ENCODE peak calls at places on chromosomes 12 and 14, in eight cellular contexts. One of them, this sample, is unnamed.

GRCh38 chr12:20629414-20630156 is 65.5 kb upstream of the SLCO1C1 start:
- DNase-seq in small intestine: no peak
- DNase-seq in adipocyte: peak; percentile 70
- DNase-seq in mucosa of descending colon: no peak
- DNase-seq in tibial artery: peak; percentile 25
- DNase-seq in upper lobe of right lung: no peak
- DNase-seq in aorta: no peak
- DNase-seq in spleen: no peak
- DNase-seq in this sample: peak; percentile 59

GRCh38 chr12:91225316-91225715 is 42.7 kb upstream of the DCN start:
- DNase-seq in aorta: no peak
- DNase-seq in small intestine: no peak
- DNase-seq in mucosa of descending colon: no peak
- DNase-seq in upper lobe of right lung: no peak
- DNase-seq in adipocyte: peak; percentile 75
- DNase-seq in spleen: no peak
- DNase-seq in tibial artery: no peak
- DNase-seq in this sample: peak; percentile 14

GRCh38 chr12:65878540-65878939 is 54.3 kb downstream of the HMGA2 start:
- DNase-seq in adipocyte: no peak
- DNase-seq in mucosa of descending colon: no peak
- DNase-seq in aorta: no peak
- DNase-seq in tibial artery: no peak
- DNase-seq in spleen: no peak
- DNase-seq in small intestine: no peak
- DNase-seq in upper lobe of right lung: no peak
- DNase-seq in this sample: peak; percentile 58

GRCh38 chr12:122089080-122089479 is 10.5 kb downstream of the MLXIP start:
- DNase-seq in small intestine: no peak
- DNase-seq in upper lobe of right lung: no peak
- DNase-seq in adipocyte: no peak
- DNase-seq in tibial artery: no peak
- DNase-seq in mucosa of descending colon: no peak
- DNase-seq in spleen: no peak
- DNase-seq in aorta: no peak
- DNase-seq in this sample: no peak

GRCh38 chr14:69687963-69688649 is 76.7 kb downstream of the SUSD6 start:
- DNase-seq in upper lobe of right lung: no peak
- DNase-seq in tibial artery: no peak
- DNase-seq in spleen: no peak
- DNase-seq in adipocyte: no peak
- DNase-seq in small intestine: no peak
- DNase-seq in aorta: no peak
- DNase-seq in mucosa of descending colon: no peak
- DNase-seq in this sample: no peak

GRCh38 chr14:90450667-90451066 is 53.8 kb downstream of the CALM1 start:
- DNase-seq in tibial artery: no peak
- DNase-seq in spleen: no peak
- DNase-seq in small intestine: no peak
- DNase-seq in upper lobe of right lung: no peak
- DNase-seq in adipocyte: no peak
- DNase-seq in aorta: no peak
- DNase-seq in mucosa of descending colon: no peak
- DNase-seq in this sample: no peak

GRCh38 chr14:26597136-26598080 is at the start of gene NOVA1:
- DNase-seq in tibial artery: peak; percentile 25
- DNase-seq in adipocyte: peak; percentile 52
- DNase-seq in small intestine: no peak
- DNase-seq in upper lobe of right lung: peak; percentile 58
- DNase-seq in mucosa of descending colon: peak; percentile 37
- DNase-seq in spleen: peak; percentile 67
- DNase-seq in aorta: peak; percentile 78
- DNase-seq in this sample: peak; percentile 16

GRCh38 chr14:68632591-68632895 is 160.3 kb downstream of the ZFP36L1 start:
- DNase-seq in aorta: peak; percentile 70
- DNase-seq in mucosa of descending colon: no peak
- DNase-seq in tibial artery: no peak
- DNase-seq in small intestine: no peak
- DNase-seq in upper lobe of right lung: no peak
- DNase-seq in adipocyte: no peak
- DNase-seq in spleen: no peak
- DNase-seq in this sample: no peak

GRCh38 chr14:23055621-23056256 is 1.6 kb downstream of the CDH24 start:
- DNase-seq in small intestine: no peak
- DNase-seq in upper lobe of right lung: no peak
- DNase-seq in aorta: peak; percentile 76
- DNase-seq in tibial artery: no peak
- DNase-seq in spleen: no peak
- DNase-seq in mucosa of descending colon: no peak
- DNase-seq in adipocyte: no peak
- DNase-seq in this sample: peak; percentile 52

GRCh38 chr14:21057803-21058675 is at the start of gene RNASE8:
- DNase-seq in mucosa of descending colon: no peak
- DNase-seq in adipocyte: no peak
- DNase-seq in aorta: no peak
- DNase-seq in upper lobe of right lung: no peak
- DNase-seq in small intestine: no peak
- DNase-seq in spleen: no peak
- DNase-seq in tibial artery: no peak
- DNase-seq in this sample: no peak

GRCh38 chr14:69658664-69659261 is 47.4 kb downstream of the SUSD6 start:
- DNase-seq in adipocyte: no peak
- DNase-seq in spleen: no peak
- DNase-seq in small intestine: peak; percentile 82
- DNase-seq in upper lobe of right lung: no peak
- DNase-seq in aorta: no peak
- DNase-seq in tibial artery: no peak
- DNase-seq in mucosa of descending colon: no peak
- DNase-seq in this sample: peak; percentile 65

GRCh38 chr14:105161314-105161713 is 7.3 kb downstream of the JAG2 start:
- DNase-seq in small intestine: no peak
- DNase-seq in adipocyte: no peak
- DNase-seq in aorta: no peak
- DNase-seq in mucosa of descending colon: no peak
- DNase-seq in spleen: no peak
- DNase-seq in tibial artery: no peak
- DNase-seq in upper lobe of right lung: no peak
- DNase-seq in this sample: no peak

GRCh38 chr14:41607119-41607785 is 576 bp downstream of the LRFN5 start:
- DNase-seq in spleen: no peak
- DNase-seq in upper lobe of right lung: no peak
- DNase-seq in tibial artery: no peak
- DNase-seq in adipocyte: no peak
- DNase-seq in mucosa of descending colon: no peak
- DNase-seq in small intestine: no peak
- DNase-seq in aorta: peak; percentile 66
- DNase-seq in this sample: peak; percentile 18

GRCh38 chr12:105467710-105468366 is 137.3 kb downstream of the C12orf75 start:
- DNase-seq in upper lobe of right lung: no peak
- DNase-seq in mucosa of descending colon: no peak
- DNase-seq in aorta: no peak
- DNase-seq in spleen: no peak
- DNase-seq in tibial artery: no peak
- DNase-seq in adipocyte: no peak
- DNase-seq in small intestine: no peak
- DNase-seq in this sample: no peak

GRCh38 chr12:26678697-26679660 is 154.0 kb downstream of the ITPR2 start:
- DNase-seq in spleen: no peak
- DNase-seq in upper lobe of right lung: no peak
- DNase-seq in mucosa of descending colon: no peak
- DNase-seq in small intestine: no peak
- DNase-seq in adipocyte: peak; percentile 27
- DNase-seq in aorta: no peak
- DNase-seq in tibial artery: no peak
- DNase-seq in this sample: no peak

GRCh38 chr14:103097994-103098957 is 3.8 kb downstream of the EXOC3L4 start:
- DNase-seq in tibial artery: no peak
- DNase-seq in mucosa of descending colon: no peak
- DNase-seq in upper lobe of right lung: no peak
- DNase-seq in small intestine: peak; percentile 80
- DNase-seq in spleen: no peak
- DNase-seq in adipocyte: no peak
- DNase-seq in aorta: no peak
- DNase-seq in this sample: no peak

GRCh38 chr12:52542785-52543318 is 10.1 kb downstream of the KRT71 start:
- DNase-seq in mucosa of descending colon: no peak
- DNase-seq in adipocyte: no peak
- DNase-seq in upper lobe of right lung: no peak
- DNase-seq in aorta: peak; percentile 26
- DNase-seq in spleen: peak; percentile 38
- DNase-seq in small intestine: no peak
- DNase-seq in tibial artery: no peak
- DNase-seq in this sample: no peak

GRCh38 chr12:94140556-94140955 is 7.8 kb upstream of the PLXNC1 start:
- DNase-seq in adipocyte: peak; percentile 17
- DNase-seq in tibial artery: no peak
- DNase-seq in upper lobe of right lung: no peak
- DNase-seq in spleen: peak; percentile 84
- DNase-seq in small intestine: peak; percentile 40
- DNase-seq in mucosa of descending colon: peak; percentile 67
- DNase-seq in aorta: no peak
- DNase-seq in this sample: peak; percentile 27

GRCh38 chr12:113236539-113237354 is 15.5 kb downstream of the TPCN1 start:
- DNase-seq in mucosa of descending colon: no peak
- DNase-seq in adipocyte: no peak
- DNase-seq in tibial artery: peak; percentile 20
- DNase-seq in small intestine: peak; percentile 78
- DNase-seq in aorta: peak; percentile 60
- DNase-seq in spleen: peak; percentile 52
- DNase-seq in upper lobe of right lung: no peak
- DNase-seq in this sample: no peak
- H3K4me1 ChIP-seq in mucosa of descending colon: peaks cover 51% of the 10 kb centered on the region
- H3K4me1 ChIP-seq in adipocyte: peaks cover 44% of the 10 kb centered on the region
- H3K4me1 ChIP-seq in tibial artery: peaks cover 91% of the 10 kb centered on the region
- H3K4me1 ChIP-seq in small intestine: peaks cover 14% of the 10 kb centered on the region
- H3K4me1 ChIP-seq in aorta: peaks cover 18% of the 10 kb centered on the region
- H3K4me1 ChIP-seq in spleen: peaks cover 55% of the 10 kb centered on the region
- H3K4me1 ChIP-seq in upper lobe of right lung: peaks cover 44% of the 10 kb centered on the region
- H3K4me1 ChIP-seq in this sample: peaks cover 32% of the 10 kb centered on the region

GRCh38 chr14:94179244-94179643 is 5.1 kb downstream of the PPP4R4 start:
- DNase-seq in spleen: no peak
- DNase-seq in mucosa of descending colon: no peak
- DNase-seq in tibial artery: no peak
- DNase-seq in small intestine: no peak
- DNase-seq in adipocyte: no peak
- DNase-seq in aorta: no peak
- DNase-seq in upper lobe of right lung: no peak
- DNase-seq in this sample: no peak

GRCh38 chr14:94181835-94182234 is 7.7 kb downstream of the PPP4R4 start:
- DNase-seq in tibial artery: no peak
- DNase-seq in spleen: no peak
- DNase-seq in mucosa of descending colon: no peak
- DNase-seq in small intestine: no peak
- DNase-seq in upper lobe of right lung: no peak
- DNase-seq in adipocyte: no peak
- DNase-seq in aorta: no peak
- DNase-seq in this sample: no peak

GRCh38 chr14:94176808-94177207 is 2.7 kb downstream of the PPP4R4 start:
- DNase-seq in aorta: no peak
- DNase-seq in upper lobe of right lung: no peak
- DNase-seq in adipocyte: no peak
- DNase-seq in small intestine: no peak
- DNase-seq in mucosa of descending colon: no peak
- DNase-seq in tibial artery: no peak
- DNase-seq in spleen: no peak
- DNase-seq in this sample: no peak

GRCh38 chr14:94177806-94178205 is 3.7 kb downstream of the PPP4R4 start:
- DNase-seq in mucosa of descending colon: no peak
- DNase-seq in aorta: no peak
- DNase-seq in adipocyte: no peak
- DNase-seq in upper lobe of right lung: no peak
- DNase-seq in tibial artery: no peak
- DNase-seq in spleen: no peak
- DNase-seq in small intestine: no peak
- DNase-seq in this sample: no peak

DNA sequence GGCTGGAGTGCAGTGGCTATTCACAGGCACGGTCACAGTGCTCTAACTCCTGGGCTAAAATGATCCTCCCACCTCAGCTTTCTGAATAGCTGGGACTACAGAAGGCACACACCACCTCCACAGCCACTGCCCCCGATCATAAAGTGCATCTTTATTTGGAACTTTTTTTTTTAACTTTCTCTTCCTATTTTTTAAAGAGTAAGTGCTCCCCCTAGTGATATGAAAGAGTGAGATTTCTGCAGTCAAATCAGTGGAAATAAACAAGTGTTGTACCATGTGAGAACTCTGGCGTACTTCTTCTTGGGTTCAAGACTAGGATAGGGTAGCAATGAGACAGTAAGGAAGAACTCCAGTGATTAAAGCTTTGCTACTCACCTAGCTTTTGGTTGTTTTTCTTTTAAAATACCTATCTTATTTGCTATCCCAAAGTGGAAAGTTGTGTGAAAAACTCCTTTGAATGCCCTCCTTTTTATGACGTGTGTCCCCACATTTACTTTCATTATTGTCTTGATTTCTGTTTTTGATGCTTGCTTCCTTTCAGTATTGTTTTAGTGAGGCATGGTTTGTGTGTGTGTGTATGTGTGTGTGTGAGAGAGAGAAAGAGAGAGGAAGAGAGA is 6.6 kb downstream of the PPP4R4 start:
- DNase-seq in mucosa of descending colon: no peak
- DNase-seq in adipocyte: peak; percentile 86
- DNase-seq in spleen: no peak
- DNase-seq in upper lobe of right lung: no peak
- DNase-seq in tibial artery: no peak
- DNase-seq in aorta: no peak
- DNase-seq in small intestine: peak; percentile 50
- DNase-seq in this sample: peak; percentile 49
- H3K4me3 ChIP-seq in mucosa of descending colon: no peak overlapping the region
- H3K4me3 ChIP-seq in adipocyte: peak overlapping the region; percentile 61
- H3K4me3 ChIP-seq in spleen: peak overlapping the region; percentile 52
- H3K4me3 ChIP-seq in upper lobe of right lung: peak overlapping the region; percentile 38
- H3K4me3 ChIP-seq in tibial artery: no peak overlapping the region
- H3K4me3 ChIP-seq in aorta: no peak overlapping the region
- H3K4me3 ChIP-seq in small intestine: no peak overlapping the region
- H3K4me3 ChIP-seq in this sample: no peak overlapping the region

DNA sequence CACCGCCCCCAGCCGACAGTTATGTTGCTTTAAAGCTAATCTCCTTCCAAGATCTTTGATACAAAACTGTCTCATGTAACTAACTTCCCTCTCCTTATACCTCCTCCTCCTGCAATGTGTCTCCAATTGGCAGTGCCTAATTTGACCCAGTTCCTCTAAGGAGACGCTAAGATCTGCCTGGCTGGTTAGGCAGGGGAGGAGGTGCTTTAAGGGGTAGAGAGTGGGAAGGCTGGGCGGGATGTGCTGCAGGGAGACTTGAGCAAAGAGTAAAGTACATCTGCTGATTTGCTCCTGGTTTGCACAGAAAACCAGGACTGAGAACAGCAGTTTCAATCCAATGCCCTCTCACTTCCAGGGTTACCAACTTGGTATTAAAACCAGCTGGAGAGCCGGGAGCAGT is 7.4 kb upstream of the IKZF4 start:
- DNase-seq in adipocyte: no peak
- DNase-seq in upper lobe of right lung: no peak
- DNase-seq in spleen: no peak
- DNase-seq in mucosa of descending colon: no peak
- DNase-seq in small intestine: peak; percentile 53
- DNase-seq in tibial artery: no peak
- DNase-seq in aorta: no peak
- DNase-seq in this sample: peak; percentile 29
- H3K4me1 ChIP-seq in adipocyte: peaks cover 31% of the 10 kb centered on the region
- H3K4me1 ChIP-seq in upper lobe of right lung: no peaks in the 10 kb centered on the region
- H3K4me1 ChIP-seq in spleen: peaks cover 3% of the 10 kb centered on the region
- H3K4me1 ChIP-seq in mucosa of descending colon: peaks cover 18% of the 10 kb centered on the region
- H3K4me1 ChIP-seq in small intestine: no peaks in the 10 kb centered on the region
- H3K4me1 ChIP-seq in tibial artery: no peaks in the 10 kb centered on the region
- H3K4me1 ChIP-seq in aorta: no peaks in the 10 kb centered on the region
- H3K4me1 ChIP-seq in this sample: peaks cover 39% of the 10 kb centered on the region

GRCh38 chr12:106953352-106954260 is 2.1 kb upstream of the TMEM263 start:
- DNase-seq in mucosa of descending colon: no peak
- DNase-seq in upper lobe of right lung: no peak
- DNase-seq in spleen: no peak
- DNase-seq in tibial artery: no peak
- DNase-seq in small intestine: peak; percentile 58
- DNase-seq in aorta: no peak
- DNase-seq in adipocyte: no peak
- DNase-seq in this sample: no peak
- H3K4me3 ChIP-seq in mucosa of descending colon: no peak overlapping the region
- H3K4me3 ChIP-seq in upper lobe of right lung: no peak overlapping the region
- H3K4me3 ChIP-seq in spleen: no peak overlapping the region
- H3K4me3 ChIP-seq in tibial artery: no peak overlapping the region
- H3K4me3 ChIP-seq in small intestine: no peak overlapping the region
- H3K4me3 ChIP-seq in aorta: no peak overlapping the region
- H3K4me3 ChIP-seq in adipocyte: peak overlapping the region; percentile 93
- H3K4me3 ChIP-seq in this sample: no peak overlapping the region

This sample was measured in hepatocyte.